ENCODE peak calls at places on chromosomes 11 and 22, in five cellular contexts. H, L, K, Y and W are unnamed samples. For H3K4me1, the result is how much of the 10 kb centered on the place peaks cover.

GRCh38 chr22:26852176-26852575 is 194.8 kb downstream of the MIAT start:
- DNase-seq in H (no peak), L (no peak), K (peak), Y (no peak), W (no peak)

GRCh38 chr22:35202376-35202775 is 54.9 kb upstream of the HMGXB4 start:
- DNase-seq in H (no peak), L (no peak), K (no peak), Y (no peak), W (no peak)

GRCh38 chr11:370087-370941 is 1.0 kb downstream of the B4GALNT4 start:
- DNase-seq in H (no peak), L (no peak), K (no peak), Y (no peak), W (no peak)

GRCh38 chr22:19820880-19821522 is 33.7 kb downstream of the GNB1L start:
- DNase-seq in H (no peak), L (no peak), K (no peak), Y (no peak), W (no peak)

GRCh38 chr11:103378931-103379330 is 269.7 kb downstream of the DYNC2H1 start:
- DNase-seq in H (no peak), L (no peak), K (no peak), Y (peak), W (no peak)

GRCh38 chr11:78295991-78296930 is 107.5 kb downstream of the USP35 start:
- DNase-seq in H (no peak), L (no peak), K (no peak), Y (no peak), W (no peak)

GRCh38 chr11:115362997-115363396 is 141.2 kb downstream of the CADM1 start:
- DNase-seq in H (peak), L (no peak), K (no peak), Y (no peak), W (no peak)

GRCh38 chr11:126585388-126586302 is 230.2 kb downstream of the ST3GAL4 start:
- DNase-seq in H (peak), L (peak), K (peak), Y (peak), W (peak)

GRCh38 chr22:42064629-42065028 is 6.0 kb downstream of the NAGA start:
- DNase-seq in H (no peak), L (no peak), K (peak), Y (no peak), W (no peak)

GRCh38 chr11:103906291-103906850 is 130.1 kb upstream of the DDI1 start:
- DNase-seq in H (no peak), L (no peak), K (no peak), Y (no peak), W (no peak)

GRCh38 chr11:131943296-131943695 is 572.9 kb downstream of the NTM start:
- DNase-seq in H (no peak), L (no peak), K (no peak), Y (no peak), W (peak)

GRCh38 chr11:12675951-12676711 is 1.9 kb downstream of the TEAD1 start:
- DNase-seq in H (no peak), L (no peak), K (no peak), Y (peak), W (peak)

GRCh38 chr11:70263363-70263762 is 7.1 kb upstream of the PPFIA1 start:
- DNase-seq in H (no peak), L (no peak), K (no peak), Y (no peak), W (no peak)

GRCh38 chr11:78373689-78374088 is 43.9 kb downstream of the GAB2 start:
- DNase-seq in H (no peak), L (no peak), K (no peak), Y (no peak), W (no peak)

GRCh38 chr11:64444838-64445441 is 86.0 kb downstream of the RPS6KA4 start:
- DNase-seq in H (no peak), L (no peak), K (no peak), Y (peak), W (peak)

GRCh38 chr22:44449061-44449682 is 48.9 kb downstream of the RTL6 start:
- DNase-seq in H (no peak), L (peak), K (no peak), Y (peak), W (peak)

GRCh38 chr22:28907311-28908008 is 24.1 kb downstream of the ZNRF3 start:
- DNase-seq in H (no peak), L (no peak), K (no peak), Y (no peak), W (no peak)

GRCh38 chr11:114293201-114293711 is 2.9 kb upstream of the NNMT start:
- DNase-seq in H (no peak), L (no peak), K (no peak), Y (no peak), W (peak)

GRCh38 chr11:22041039-22041438 is 151.8 kb upstream of the ANO5 start:
- DNase-seq in H (no peak), L (no peak), K (no peak), Y (no peak), W (no peak)

GRCh38 chr11:128616158-128616557 is 28.8 kb upstream of the ETS1 start:
- DNase-seq in H (peak), L (no peak), K (peak), Y (no peak), W (no peak)

GRCh38 chr11:133947298-133947905 is 9.4 kb downstream of the IGSF9B start:
- DNase-seq in H (peak), L (no peak), K (no peak), Y (peak), W (peak)

GRCh38 chr11:61850687-61851086 is 22.6 kb downstream of the FADS2 start:
- DNase-seq in H (no peak), L (no peak), K (no peak), Y (no peak), W (no peak)

GRCh38 chr11:1891831-1892115 is at the start of gene PRR33:
- DNase-seq in H (no peak), L (no peak), K (no peak), Y (no peak), W (no peak)

GRCh38 chr11:17531818-17532131 is 12.4 kb downstream of the USH1C start:
- DNase-seq in H (no peak), L (no peak), K (no peak), Y (peak), W (no peak)

GRCh38 chr11:107858217-107859070 is at the start of gene SLC35F2:
- DNase-seq in H (peak), L (peak), K (no peak), Y (peak), W (peak)

GRCh38 chr11:107856180-107856980 is 2.2 kb downstream of the SLC35F2 start:
- DNase-seq in H (no peak), L (no peak), K (no peak), Y (peak), W (no peak)

GRCh38 chr11:107859459-107860239 is 1.1 kb upstream of the SLC35F2 start:
- DNase-seq in H (peak), L (peak), K (no peak), Y (peak), W (peak)

GRCh38 chr11:107857550-107858216 is 904 bp downstream of the SLC35F2 start:
- DNase-seq in H (no peak), L (no peak), K (peak), Y (peak), W (no peak)

GRCh38 chr11:107856981-107857517 is 1.5 kb downstream of the SLC35F2 start:
- DNase-seq in H (no peak), L (no peak), K (peak), Y (peak), W (peak)
- H3K4me3 ChIP-seq in H (no peak), L (peak), K (no peak), Y (peak), W (peak)

DNA sequence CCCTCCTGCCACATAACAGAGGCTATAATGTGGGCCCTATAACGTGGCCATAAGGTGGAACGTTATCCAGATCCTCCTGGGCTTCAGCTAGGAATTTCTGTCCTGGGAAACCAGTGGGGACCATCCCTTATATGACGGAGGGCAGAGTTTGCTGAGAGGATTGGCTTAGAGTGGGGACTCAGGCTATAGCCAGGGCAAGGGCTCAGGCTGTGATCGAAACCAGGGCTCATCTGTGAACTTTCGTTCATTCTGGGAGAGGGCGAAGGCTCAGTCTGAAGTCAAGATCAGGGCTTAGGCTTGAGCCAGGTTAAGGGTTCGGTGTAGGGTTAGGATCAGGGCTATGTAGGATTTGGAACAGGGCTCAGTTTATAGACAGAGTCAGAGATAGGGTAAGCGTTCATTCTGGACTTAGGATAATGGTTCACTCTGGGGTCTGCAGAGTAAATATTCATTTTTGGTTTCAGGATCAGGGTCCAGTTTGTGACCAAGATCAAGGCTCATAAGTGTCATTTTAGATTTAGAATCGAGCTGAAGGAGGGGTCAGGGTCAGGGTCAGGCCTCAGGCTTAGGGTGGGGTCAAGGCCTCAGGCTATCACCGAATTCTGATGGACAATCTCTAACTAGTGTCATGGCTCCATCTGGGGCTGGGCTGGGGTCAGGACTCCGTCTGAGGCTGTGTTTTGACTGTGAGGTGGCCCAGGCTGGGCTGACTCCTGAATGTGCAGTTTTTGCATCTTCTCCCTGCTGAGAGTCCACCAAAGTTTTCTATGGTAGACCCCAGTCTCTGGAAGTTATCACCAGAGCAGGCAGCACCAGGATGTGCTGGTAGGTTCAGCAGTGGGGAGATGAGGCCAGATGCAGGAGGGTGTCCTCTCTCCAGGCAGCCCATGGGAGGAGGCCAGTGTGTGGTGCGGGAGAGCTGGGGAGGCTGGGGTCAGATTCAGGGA is 33.9 kb upstream of the SOX10 start:
- DNase-seq in H (no peak), L (no peak), K (no peak), Y (no peak), W (no peak)
- H3K4me1 ChIP-seq in H (under half), L (under half), K (under half), Y (under half), W (under half)

GRCh38 chr22:37824674-37825641 is 1.8 kb downstream of the GALR3 start:
- DNase-seq in H (no peak), L (no peak), K (no peak), Y (peak), W (no peak)

GRCh38 chr22:37827056-37827455 is 3.9 kb downstream of the GALR3 start:
- DNase-seq in H (peak), L (no peak), K (no peak), Y (no peak), W (no peak)

GRCh38 chr22:37820350-37820749 is 2.8 kb upstream of the GALR3 start:
- DNase-seq in H (no peak), L (no peak), K (no peak), Y (no peak), W (no peak)

GRCh38 chr22:37822079-37822833 is 926 bp upstream of the GALR3 start:
- DNase-seq in H (no peak), L (no peak), K (no peak), Y (peak), W (no peak)

GRCh38 chr22:37823134-37823985 is at the start of gene GALR3:
- DNase-seq in H (no peak), L (no peak), K (no peak), Y (no peak), W (no peak)
- H3K4me3 ChIP-seq in H (peak), L (no peak), K (no peak), Y (peak), W (no peak)

GRCh38 chr11:74776546-74776945 is 27.9 kb downstream of the RNF169 start:
- DNase-seq in H (no peak), L (no peak), K (no peak), Y (no peak), W (no peak)

GRCh38 chr11:74780277-74780870 is 31.7 kb downstream of the RNF169 start:
- DNase-seq in H (no peak), L (no peak), K (no peak), Y (peak), W (no peak)

GRCh38 chr11:74778581-74778980 is 29.9 kb downstream of the RNF169 start:
- DNase-seq in H (no peak), L (no peak), K (no peak), Y (no peak), W (no peak)

GRCh38 chr11:74777877-74778276 is 29.2 kb downstream of the RNF169 start:
- DNase-seq in H (no peak), L (no peak), K (no peak), Y (no peak), W (peak)

GRCh38 chr11:74777038-74777437 is 28.4 kb downstream of the RNF169 start:
- DNase-seq in H (no peak), L (no peak), K (no peak), Y (no peak), W (no peak)
- H3K4me1 ChIP-seq in H (under half), L (under half), K (under half), Y (under half), W (under half)

DNA sequence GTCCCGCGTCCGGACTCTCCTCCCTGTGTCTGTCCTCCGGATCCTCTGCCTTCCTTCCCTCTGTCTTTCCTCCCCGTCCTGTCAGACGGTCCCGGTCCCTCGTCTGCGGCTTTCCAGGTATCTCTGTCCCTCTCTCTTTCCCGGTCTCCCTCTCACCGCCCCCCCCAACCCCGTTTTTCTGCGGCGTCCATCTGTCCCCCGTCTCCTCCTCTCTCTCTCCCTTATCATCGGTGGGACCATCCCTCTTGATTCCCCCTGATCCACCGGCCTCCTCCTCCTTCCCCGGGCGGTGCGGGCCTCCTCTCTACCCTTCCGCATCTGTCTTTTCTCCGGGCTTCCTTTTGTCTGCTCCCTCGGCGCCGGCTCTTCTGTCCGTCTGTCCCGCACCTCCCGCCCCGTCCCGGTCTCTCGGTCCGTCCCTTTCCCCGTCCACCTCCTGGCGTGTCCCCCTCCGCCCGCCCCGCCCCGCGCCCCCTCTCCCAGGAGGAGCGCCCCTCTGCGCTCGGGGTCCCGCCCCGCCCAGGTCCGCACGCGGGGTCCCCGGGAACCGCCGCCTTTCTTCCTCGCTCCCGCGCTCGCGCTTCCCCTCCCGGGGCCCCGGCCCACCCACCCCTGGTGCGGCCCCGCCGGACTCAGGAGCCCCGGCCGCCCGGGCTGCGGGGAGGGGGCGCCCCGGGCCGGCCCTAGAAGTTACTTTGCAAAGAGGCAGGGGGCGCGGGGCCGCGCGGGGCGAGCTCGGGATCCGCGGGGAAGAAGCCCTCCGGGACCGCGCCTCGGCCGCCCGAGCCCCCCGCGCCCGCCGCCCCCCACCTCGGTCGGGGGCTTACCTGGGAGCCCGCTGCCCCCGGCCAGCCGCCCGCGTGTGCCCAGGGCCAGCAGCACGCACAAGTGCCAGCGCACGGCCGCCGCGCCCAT is 568 bp downstream of the SCUBE1 start:
- DNase-seq in H (no peak), L (no peak), K (no peak), Y (no peak), W (no peak)
- H3K4me3 ChIP-seq in H (peak), L (no peak), K (no peak), Y (no peak), W (no peak)